ENCODE peak calls at places on chromosomes 3 and 15, in five cellular contexts. A is ELF-1, V is HT1080, P is heart left ventricle, B is tibial artery. S is an unnamed sample.

GRCh38 chr3:108088697-108089096 is 2.1 kb downstream of the CD47 start:
- DNase-seq in P (no peak), V (peak; percentile 57), A (no peak), B (no peak), S (no peak)

GRCh38 chr3:140911822-140912221 is 29.8 kb upstream of the SLC25A36 start:
- DNase-seq in V (no peak), A (no peak), P (no peak), B (no peak), S (peak; percentile 20)

GRCh38 chr3:48402281-48402732 is 27.6 kb downstream of the PLXNB1 start:
- DNase-seq in V (peak; percentile 94), A (no peak), B (peak; percentile 99), P (peak; percentile 61), S (peak; percentile 20)

GRCh38 chr15:90924375-90924774 is 8.0 kb downstream of the HDDC3 start:
- DNase-seq in A (no peak), V (no peak), P (no peak), B (no peak), S (no peak)

GRCh38 chr15:40302981-40303380 is 4.8 kb downstream of the PLCB2 start:
- DNase-seq in P (no peak), V (no peak), A (no peak), B (no peak), S (no peak)

GRCh38 chr3:132406587-132406986 is 10.7 kb upstream of the DNAJC13 start:
- DNase-seq in B (no peak), A (no peak), P (no peak), V (no peak), S (no peak)

GRCh38 chr3:181660337-181660736 is 51.4 kb upstream of the SOX2 start:
- DNase-seq in P (no peak), A (no peak), B (no peak), V (no peak), S (no peak)

GRCh38 chr3:185680216-185680615 is 94.1 kb downstream of the SENP2 start:
- DNase-seq in B (no peak), A (no peak), V (no peak), P (no peak), S (no peak)

GRCh38 chr3:159685801-159686200 is 302.8 kb upstream of the IL12A start:
- DNase-seq in V (no peak), P (no peak), B (no peak), A (no peak), S (no peak)

GRCh38 chr3:156910022-156910421 is 83.9 kb downstream of the LEKR1 start:
- DNase-seq in V (no peak), B (no peak), A (no peak), P (no peak), S (no peak)

GRCh38 chr3:23968467-23969184 is 23.5 kb downstream of the NR1D2 start:
- DNase-seq in V (peak; percentile 72), B (no peak), P (no peak), A (no peak), S (no peak)

GRCh38 chr3:152638707-152639450 is 196.1 kb upstream of the P2RY1 start:
- DNase-seq in A (no peak), B (no peak), V (no peak), P (peak; percentile 28), S (no peak)

GRCh38 chr15:81315452-81316203 is 8.3 kb downstream of the STARD5 start:
- DNase-seq in V (no peak), A (no peak), P (no peak), B (no peak), S (no peak)

GRCh38 chr3:89649431-89649830 is 542.0 kb downstream of the EPHA3 start:
- DNase-seq in B (no peak), P (no peak), A (no peak), V (peak; percentile 55), S (no peak)

GRCh38 chr15:74988007-74988800 is 7.2 kb upstream of the SCAMP5 start:
- DNase-seq in A (peak; percentile 79), P (no peak), B (no peak), V (peak; percentile 65), S (peak; percentile 51)

GRCh38 chr15:85711590-85712192 is 83.0 kb downstream of the KLHL25 start:
- DNase-seq in B (no peak), P (no peak), V (no peak), A (no peak), S (no peak)

GRCh38 chr3:42652611-42653302 is 740 bp upstream of the ZBTB47 start:
- DNase-seq in A (peak; percentile 66), V (peak; percentile 93), P (peak; percentile 77), B (peak; percentile 83), S (no peak)

GRCh38 chr15:74608776-74609175 is 6.9 kb upstream of the CLK3 start:
- DNase-seq in B (no peak), V (no peak), A (no peak), P (no peak), S (no peak)

GRCh38 chr15:58840048-58840447 is 68.9 kb downstream of the MINDY2 start:
- DNase-seq in B (no peak), P (no peak), V (no peak), A (no peak), S (no peak)

GRCh38 chr3:69079269-69080159 is 651 bp downstream of the UBA3 start:
- DNase-seq in V (peak; percentile 21), B (no peak), P (no peak), A (peak; percentile 79), S (no peak)

GRCh38 chr3:194884649-194885315 is 199.1 kb downstream of the FAM43A start:
- DNase-seq in B (no peak), A (no peak), P (peak; percentile 52), V (peak; percentile 77), S (no peak)

GRCh38 chr3:182618981-182619591 is 174.2 kb upstream of the ATP11B start:
- DNase-seq in V (peak; percentile 88), P (no peak), A (no peak), B (no peak), S (no peak)

GRCh38 chr15:57129064-57129463 is 210.6 kb downstream of the TCF12 start:
- DNase-seq in A (no peak), V (no peak), P (no peak), B (no peak), S (no peak)

GRCh38 chr15:63950911-63951481 is 95.3 kb downstream of the DAPK2 start:
- DNase-seq in A (no peak), B (no peak), V (peak; percentile 45), P (no peak), S (no peak)

GRCh38 chr3:171228228-171228627 is 201.7 kb upstream of the SLC2A2 start:
- DNase-seq in A (no peak), B (no peak), P (no peak), V (no peak), S (no peak)

S was measured in HuH-7.5.